ENCODE peak calls at places on chromosomes 2 and 18, in nine cellular contexts. Y is neural progenitor cell, V is fibroblast of mammary gland, D is endothelial cell, A is pons, P is Caco-2, J is cerebellar cortex, F is GM12891, O is glutamatergic neuron. C is an unnamed sample.

GRCh38 chr2:167404896-167405295 is 516.6 kb downstream of the XIRP2 start:
- DNase-seq in Y (no peak), V (peak), D (no peak), A (no peak), P (no peak), J (no peak), F (no peak), O (no peak), C (peak)

GRCh38 chr2:224882291-224883171 is 159.7 kb downstream of the DOCK10 start:
- DNase-seq in Y (no peak), V (peak), D (no peak), A (no peak), P (no peak), J (no peak), F (no peak), O (no peak), C (peak)

GRCh38 chr2:134218928-134219707 is 34.8 kb upstream of the MGAT5 start:
- DNase-seq in Y (no peak), V (no peak), D (no peak), A (peak), P (no peak), J (no peak), F (no peak), O (no peak), C (peak)

GRCh38 chr2:38737925-38738324 is 13.2 kb downstream of the SRSF7 start:
- DNase-seq in Y (no peak), V (no peak), D (no peak), A (no peak), P (no peak), J (no peak), F (no peak), O (no peak), C (no peak)

GRCh38 chr18:70577023-70577420 is 288.2 kb downstream of the SOCS6 start:
- DNase-seq in Y (no peak), V (no peak), D (no peak), A (no peak), P (no peak), J (no peak), F (no peak), O (no peak), C (no peak)

GRCh38 chr2:80326214-80326613 is 21.7 kb upstream of the LRRTM1 start:
- DNase-seq in Y (peak), V (peak), D (no peak), A (peak), P (no peak), J (peak), F (no peak), O (no peak), C (peak)

GRCh38 chr2:111634050-111634784 is 249.8 kb downstream of the ANAPC1 start:
- DNase-seq in Y (no peak), V (peak), D (no peak), A (no peak), P (no peak), J (no peak), F (no peak), O (no peak), C (peak)

GRCh38 chr2:47779416-47779790 is 3.5 kb upstream of the MSH6 start:
- DNase-seq in Y (no peak), V (no peak), D (no peak), A (no peak), P (no peak), J (no peak), F (no peak), O (no peak), C (no peak)

GRCh38 chr2:112627060-112628040 is 18.4 kb upstream of the SLC20A1 start:
- DNase-seq in Y (no peak), V (peak), D (peak), A (peak), P (peak), J (peak), F (no peak), O (no peak), C (peak)

GRCh38 chr2:97957432-97958183 is 38.1 kb downstream of the TMEM131 start:
- DNase-seq in Y (no peak), V (no peak), D (no peak), A (no peak), P (no peak), J (no peak), F (no peak), O (no peak), C (no peak)

GRCh38 chr18:59419386-59419785 is 60.3 kb upstream of the LMAN1 start:
- DNase-seq in Y (no peak), V (peak), D (no peak), A (no peak), P (no peak), J (no peak), F (no peak), O (no peak), C (no peak)

GRCh38 chr2:133286326-133286922 is 281.8 kb downstream of the NCKAP5 start:
- DNase-seq in Y (no peak), V (no peak), D (no peak), A (no peak), P (no peak), J (no peak), F (no peak), O (no peak), C (peak)

GRCh38 chr2:152222975-152223638 is 47.5 kb upstream of the STAM2 start:
- DNase-seq in Y (peak), V (peak), D (no peak), A (peak), P (no peak), J (peak), F (no peak), O (no peak), C (peak)

GRCh38 chr2:16664052-16664731 is 1.4 kb downstream of the CYRIA start:
- DNase-seq in Y (peak), V (peak), D (peak), A (peak), P (no peak), J (peak), F (no peak), O (no peak), C (peak)

GRCh38 chr2:150531626-150532419 is 44.4 kb upstream of the RND3 start:
- DNase-seq in Y (no peak), V (peak), D (no peak), A (no peak), P (no peak), J (no peak), F (no peak), O (no peak), C (no peak)

GRCh38 chr18:72942766-72943165 is 75.0 kb upstream of the NETO1 start:
- DNase-seq in Y (no peak), V (no peak), D (no peak), A (no peak), P (no peak), J (no peak), F (no peak), O (no peak), C (no peak)

GRCh38 chr18:69220529-69220928 is 180.2 kb upstream of the DOK6 start:
- DNase-seq in Y (no peak), V (no peak), D (no peak), A (no peak), P (no peak), J (no peak), F (no peak), O (no peak), C (no peak)

GRCh38 chr2:144944506-144945230 is 424.7 kb upstream of the ZEB2 start:
- DNase-seq in Y (no peak), V (no peak), D (no peak), A (no peak), P (no peak), J (no peak), F (no peak), O (no peak), C (peak)

GRCh38 chr2:238638982-238639341 is 208.9 kb upstream of the TWIST2 start:
- DNase-seq in Y (no peak), V (no peak), D (no peak), A (no peak), P (no peak), J (no peak), F (no peak), O (no peak), C (no peak)

GRCh38 chr2:6913415-6914157 is 3.6 kb upstream of the RNF144A start:
- DNase-seq in Y (no peak), V (no peak), D (no peak), A (no peak), P (no peak), J (no peak), F (no peak), O (no peak), C (no peak)

GRCh38 chr2:100291152-100291970 is 30.9 kb downstream of the LONRF2 start:
- DNase-seq in Y (no peak), V (peak), D (no peak), A (peak), P (peak), J (peak), F (no peak), O (no peak), C (peak)

GRCh38 chr2:99488587-99488998 is 1.2 kb downstream of the REV1 start:
- DNase-seq in Y (no peak), V (peak), D (peak), A (peak), P (no peak), J (peak), F (no peak), O (no peak), C (peak)

GRCh38 chr2:224925822-224926124 is 116.5 kb downstream of the DOCK10 start:
- DNase-seq in Y (no peak), V (peak), D (no peak), A (no peak), P (no peak), J (no peak), F (no peak), O (no peak), C (peak)

GRCh38 chr2:79982445-79982844 is 322.1 kb downstream of the LRRTM1 start:
- DNase-seq in Y (peak), V (no peak), D (peak), A (peak), P (peak), J (peak), F (no peak), O (peak), C (no peak)

GRCh38 chr18:49241852-49242251 is 218.6 kb downstream of the DYM start:
- DNase-seq in Y (no peak), V (peak), D (no peak), A (no peak), P (no peak), J (no peak), F (no peak), O (no peak), C (peak)

GRCh38 chr2:236517463-236518077 is 52.1 kb upstream of the ACKR3 start:
- DNase-seq in Y (no peak), V (no peak), D (no peak), A (no peak), P (no peak), J (no peak), F (no peak), O (no peak), C (no peak)

GRCh38 chr2:31150120-31150670 is 12.0 kb upstream of the GALNT14 start:
- DNase-seq in Y (no peak), V (no peak), D (no peak), A (no peak), P (no peak), J (no peak), F (no peak), O (no peak), C (no peak)

GRCh38 chr18:77870894-77871293 is 621.2 kb downstream of the GALR1 start:
- DNase-seq in Y (no peak), V (no peak), D (no peak), A (no peak), P (no peak), J (no peak), F (no peak), O (no peak), C (no peak)

GRCh38 chr18:5238371-5238758 is 41.3 kb upstream of the AKAIN1 start:
- DNase-seq in Y (peak), V (peak), D (peak), A (peak), P (peak), J (peak), F (peak), O (peak), C (peak)

GRCh38 chr2:225559090-225559489 is 159.6 kb downstream of the NYAP2 start:
- DNase-seq in Y (no peak), V (no peak), D (no peak), A (no peak), P (no peak), J (no peak), F (no peak), O (no peak), C (no peak)

GRCh38 chr18:79423211-79424007 is 27.7 kb downstream of the NFATC1 start:
- DNase-seq in Y (no peak), V (no peak), D (no peak), A (no peak), P (no peak), J (no peak), F (no peak), O (no peak), C (no peak)

GRCh38 chr2:238868067-238868524 is 20.2 kb downstream of the TWIST2 start:
- DNase-seq in Y (no peak), V (peak), D (no peak), A (no peak), P (no peak), J (no peak), F (no peak), O (no peak), C (peak)